ENCODE peak calls at places on chromosomes 13 and 19, in five cellular contexts. I is mesenchymal stem cell, Y is H9, S is trophoblast cell, E is H1. F is an unnamed sample.

GRCh38 chr13:74082741-74083160 is 51.5 kb downstream of the KLF12 start:
- DNase-seq in S (no peak), I (no peak), E (no peak), Y (no peak), F (no peak)

GRCh38 chr13:60051754-60052153 is 112.0 kb downstream of the DIAPH3 start:
- DNase-seq in Y (no peak), E (no peak), S (no peak), I (no peak), F (no peak)

GRCh38 chr13:31129419-31129818 is 32.3 kb downstream of the HSPH1 start:
- DNase-seq in E (no peak), Y (no peak), S (no peak), I (no peak), F (no peak)

GRCh38 chr13:60392136-60392535 is 4.9 kb upstream of the TDRD3 start:
- DNase-seq in Y (no peak), E (no peak), I (no peak), S (no peak), F (no peak)

GRCh38 chr19:47573076-47574026 is at the start of gene ZNF541:
- DNase-seq in S (peak; percentile 27), E (no peak), Y (no peak), I (no peak), F (no peak)

GRCh38 chr19:38949580-38950367 is 19.0 kb downstream of the MRPS12 start:
- DNase-seq in I (peak; percentile 77), E (peak; percentile 99), Y (peak; percentile 99), S (peak; percentile 82), F (peak; percentile 80)

GRCh38 chr19:51246153-51246552 is 4.7 kb upstream of the SIGLECL1 start:
- DNase-seq in E (no peak), S (no peak), I (no peak), Y (no peak), F (no peak)

GRCh38 chr19:33727331-33728028 is 69.2 kb upstream of the KCTD15 start:
- DNase-seq in Y (no peak), S (no peak), I (no peak), E (no peak), F (no peak)

GRCh38 chr13:106617561-106617960 is 49.6 kb upstream of the ARGLU1 start:
- DNase-seq in E (no peak), Y (peak; percentile 48), I (no peak), S (no peak), F (peak; percentile 35)

GRCh38 chr13:59721889-59722579 is 441.7 kb downstream of the DIAPH3 start:
- DNase-seq in S (no peak), E (no peak), I (no peak), Y (no peak), F (no peak)

GRCh38 chr19:53432088-53432661 is 391 bp downstream of the ZNF761 start:
- DNase-seq in E (peak; percentile 56), I (peak; percentile 62), S (no peak), Y (no peak), F (peak; percentile 4)

GRCh38 chr19:41541990-41542584 is 33.9 kb upstream of the CEACAM21 start:
- DNase-seq in E (peak; percentile 87), I (peak; percentile 13), Y (peak; percentile 55), S (no peak), F (peak; percentile 63)

GRCh38 chr13:26480246-26480855 is 77.1 kb upstream of the WASF3 start:
- DNase-seq in Y (no peak), S (peak; percentile 61), I (no peak), E (no peak), F (no peak)

GRCh38 chr19:2944775-2945574 is at the start of gene ZNF77:
- DNase-seq in S (peak; percentile 100), I (peak; percentile 99), Y (peak; percentile 98), E (peak; percentile 98), F (peak; percentile 97)

GRCh38 chr19:52936151-52936957 is 13.1 kb upstream of the ZNF888 start:
- DNase-seq in S (peak; percentile 33), Y (no peak), E (no peak), I (no peak), F (no peak)

GRCh38 chr13:100976993-100977392 is 302.4 kb upstream of the TMTC4 start:
- DNase-seq in E (no peak), I (no peak), Y (no peak), S (no peak), F (no peak)

GRCh38 chr19:10566658-10567410 is 1.0 kb upstream of the KRI1 start:
- DNase-seq in I (peak; percentile 34), S (peak; percentile 42), Y (no peak), E (no peak), F (no peak)

GRCh38 chr13:29750178-29750530 is 100.3 kb downstream of the UBL3 start:
- DNase-seq in I (no peak), Y (no peak), S (no peak), E (no peak), F (no peak)

GRCh38 chr13:95185851-95186250 is 115.4 kb downstream of the ABCC4 start:
- DNase-seq in S (no peak), E (no peak), Y (no peak), I (no peak), F (no peak)

GRCh38 chr13:107347641-107348369 is 779.9 kb upstream of the ARGLU1 start:
- DNase-seq in I (no peak), E (no peak), S (peak; percentile 13), Y (no peak), F (no peak)

GRCh38 chr13:87344176-87344575 is 327.0 kb upstream of the SLITRK5 start:
- DNase-seq in S (no peak), I (no peak), E (no peak), Y (no peak), F (no peak)

GRCh38 chr13:94947965-94948371 is 235.6 kb upstream of the SOX21 start:
- DNase-seq in E (no peak), I (no peak), Y (no peak), S (no peak), F (peak; percentile 80)

GRCh38 chr19:40523322-40524047 is 53.2 kb upstream of the SHKBP1 start:
- DNase-seq in S (peak; percentile 53), I (peak; percentile 55), E (peak; percentile 87), Y (peak; percentile 90), F (peak; percentile 56)

GRCh38 chr13:94952787-94953186 is 240.4 kb upstream of the SOX21 start:
- DNase-seq in S (no peak), I (no peak), E (no peak), Y (no peak), F (no peak)

GRCh38 chr19:56837892-56838679 is 2.4 kb downstream of the PEG3 start:
- DNase-seq in S (peak; percentile 83), Y (no peak), E (no peak), I (no peak), F (peak; percentile 75)

GRCh38 chr13:30835442-30835841 is 70.6 kb upstream of the MEDAG start:
- DNase-seq in E (no peak), S (no peak), Y (no peak), I (peak; percentile 48), F (no peak)

GRCh38 chr19:55077106-55077505 is 1.4 kb downstream of the EPS8L1 start:
- DNase-seq in E (no peak), Y (no peak), I (no peak), S (peak; percentile 65), F (no peak)

GRCh38 chr19:2051771-2052704 is 994 bp upstream of the MKNK2 start:
- DNase-seq in E (no peak), I (no peak), S (no peak), Y (peak; percentile 30), F (no peak)

GRCh38 chr19:23783634-23784033 is 24.9 kb upstream of the ZNF681 start:
- DNase-seq in E (no peak), I (no peak), S (peak; percentile 79), Y (no peak), F (no peak)

GRCh38 chr13:86932935-86933334 is 738.2 kb upstream of the SLITRK5 start:
- DNase-seq in E (no peak), S (no peak), I (peak; percentile 48), Y (peak; percentile 71), F (peak; percentile 8)

GRCh38 chr13:43113603-43114002 is 90.2 kb downstream of the DNAJC15 start:
- DNase-seq in I (peak; percentile 75), E (no peak), S (no peak), Y (no peak), F (no peak)

GRCh38 chr19:15683411-15683810 is 10.5 kb downstream of the CYP4F12 start:
- DNase-seq in I (no peak), E (no peak), Y (no peak), S (no peak), F (no peak)

GRCh38 chr19:15679089-15679488 is 6.2 kb downstream of the CYP4F12 start:
- DNase-seq in S (no peak), E (no peak), Y (no peak), I (no peak), F (no peak)

GRCh38 chr19:15680923-15681322 is 8.0 kb downstream of the CYP4F12 start:
- DNase-seq in Y (no peak), I (no peak), S (no peak), E (no peak), F (no peak)

GRCh38 chr19:15684828-15685227 is 11.9 kb downstream of the CYP4F12 start:
- DNase-seq in Y (no peak), I (no peak), E (no peak), S (no peak), F (no peak)

DNA sequence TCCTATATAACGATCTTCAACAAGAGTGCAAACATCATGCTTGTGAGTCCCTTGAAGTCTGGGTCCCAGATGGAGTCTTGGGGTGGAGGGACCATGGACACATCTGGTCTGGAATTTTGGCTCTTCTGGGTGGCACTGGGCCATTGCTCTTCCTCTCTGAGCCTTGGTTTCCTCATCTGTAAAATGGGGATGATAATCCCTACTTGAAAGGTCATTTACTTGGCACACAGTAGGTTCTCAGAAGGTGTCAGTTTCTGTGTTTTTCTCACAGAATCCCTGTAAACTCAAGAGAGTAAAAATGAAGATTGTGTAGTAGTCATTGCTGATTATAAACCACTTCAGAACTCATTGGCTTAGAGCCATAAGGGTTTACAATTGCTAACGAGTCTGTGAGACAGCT is 7.6 kb downstream of the CYP4F12 start:
- DNase-seq in I (no peak), Y (no peak), E (no peak), S (no peak), F (no peak)
- H3K4me2 ChIP-seq in I (no peak overlapping the region), Y (no peak overlapping the region), E (no peak overlapping the region), S (no peak overlapping the region), F (no peak overlapping the region)

GRCh38 chr13:111131610-111132009 is 16.5 kb downstream of the ARHGEF7 start:
- DNase-seq in S (no peak), Y (no peak), I (no peak), E (no peak), F (no peak)
- H3K27ac ChIP-seq in S (no peak overlapping the region), Y (no peak overlapping the region), I (no peak overlapping the region), E (no peak overlapping the region), F (no peak overlapping the region)

GRCh38 chr19:49456351-49456750 is 3.3 kb downstream of the ALDH16A1 start:
- DNase-seq in S (no peak), E (no peak), I (no peak), Y (no peak), F (no peak)
- H2BK12ac ChIP-seq in S (no peak overlapping the region), E (no peak overlapping the region), I (no peak overlapping the region), Y (no peak overlapping the region), F (no peak overlapping the region)

GRCh38 chr13:111636271-111636670 is 315.8 kb downstream of the TEX29 start:
- DNase-seq in I (no peak), E (no peak), Y (peak; percentile 17), S (no peak), F (no peak)
- H3K4me2 ChIP-seq in I (no peak overlapping the region), E (no peak overlapping the region), Y (no peak overlapping the region), S (no peak overlapping the region), F (no peak overlapping the region)

F was measured in neuronal stem cell.